ENCODE peak calls at places on chromosomes 12 and 14, in ten cellular contexts. P is NCI-H146; V is caudate nucleus; I is AG08395; E is progenitor cell of endocrine pancreas; T is activated T-cell treated with anti-CD3 and anti-CD28 coated beads, Interleukin-2, amount 50 U/mL, for 72 hours; U is right cardiac atrium; Y is Daoy; X is upper lobe of right lung; A is SW480. R is an unnamed sample.

GRCh38 chr12:87254371-87255030 is 774.7 kb downstream of the C12orf50 start:
- DNase-seq in P (no peak), V (no peak), I (no peak), E (no peak), T (no peak), U (no peak), Y (no peak), X (no peak), A (no peak), R (no peak)

GRCh38 chr12:123840765-123841425 is 78.8 kb downstream of the DNAH10 start:
- DNase-seq in P (no peak), V (no peak), I (no peak), E (no peak), T (no peak), U (no peak), Y (no peak), X (no peak), A (no peak), R (no peak)

GRCh38 chr14:32633214-32633864 is 304.2 kb downstream of the AKAP6 start:
- DNase-seq in P (no peak), V (no peak), I (no peak), E (no peak), T (no peak), U (no peak), Y (no peak), X (no peak), A (no peak), R (no peak)

GRCh38 chr14:29236848-29237247 is 470.3 kb downstream of the FOXG1 start:
- DNase-seq in P (no peak), V (no peak), I (peak), E (no peak), T (no peak), U (no peak), Y (peak), X (no peak), A (no peak), R (no peak)

GRCh38 chr14:64500088-64500487 is 3.5 kb downstream of the ZBTB25 start:
- DNase-seq in P (no peak), V (no peak), I (no peak), E (no peak), T (no peak), U (no peak), Y (no peak), X (no peak), A (no peak), R (no peak)

GRCh38 chr12:43098078-43098477 is 453.9 kb downstream of the ADAMTS20 start:
- DNase-seq in P (peak), V (no peak), I (no peak), E (no peak), T (no peak), U (no peak), Y (no peak), X (no peak), A (no peak), R (no peak)

GRCh38 chr14:49550284-49551184 is 35.6 kb downstream of the RPS29 start:
- DNase-seq in P (peak), V (no peak), I (peak), E (no peak), T (no peak), U (no peak), Y (no peak), X (no peak), A (peak), R (no peak)

GRCh38 chr14:39015360-39015961 is 87.6 kb downstream of the SEC23A start:
- DNase-seq in P (peak), V (no peak), I (peak), E (no peak), T (no peak), U (no peak), Y (peak), X (no peak), A (peak), R (peak)

GRCh38 chr12:132559652-132560420 is 50.5 kb downstream of the LRCOL1 start:
- DNase-seq in P (peak), V (no peak), I (peak), E (peak), T (peak), U (no peak), Y (peak), X (no peak), A (peak), R (peak)

GRCh38 chr14:80956922-80957321 is 1.5 kb downstream of the TSHR start:
- DNase-seq in P (no peak), V (no peak), I (no peak), E (no peak), T (no peak), U (no peak), Y (no peak), X (no peak), A (no peak), R (no peak)

GRCh38 chr12:67651380-67651695 is 2.8 kb downstream of the DYRK2 start:
- DNase-seq in P (no peak), V (no peak), I (peak), E (no peak), T (peak), U (no peak), Y (peak), X (no peak), A (peak), R (peak)

GRCh38 chr12:75452675-75453330 is 27.8 kb upstream of the GLIPR1 start:
- DNase-seq in P (no peak), V (no peak), I (peak), E (no peak), T (no peak), U (no peak), Y (peak), X (no peak), A (no peak), R (no peak)

GRCh38 chr12:14769462-14769836 is 33.8 kb downstream of the WBP11 start:
- DNase-seq in P (peak), V (no peak), I (no peak), E (peak), T (peak), U (peak), Y (no peak), X (peak), A (peak), R (no peak)

GRCh38 chr12:108649126-108649525 is 15.4 kb upstream of the SELPLG start:
- DNase-seq in P (no peak), V (no peak), I (no peak), E (no peak), T (no peak), U (no peak), Y (peak), X (no peak), A (peak), R (no peak)

GRCh38 chr12:2163172-2163927 is 110.6 kb downstream of the CACNA1C start:
- DNase-seq in P (no peak), V (no peak), I (peak), E (no peak), T (no peak), U (peak), Y (peak), X (no peak), A (no peak), R (peak)

GRCh38 chr14:64541261-64541970 is 875 bp downstream of the HSPA2 start:
- DNase-seq in P (no peak), V (no peak), I (no peak), E (no peak), T (peak), U (peak), Y (no peak), X (no peak), A (no peak), R (no peak)

GRCh38 chr14:65415613-65416012 is 3.1 kb downstream of the FUT8 start:
- DNase-seq in P (no peak), V (no peak), I (no peak), E (no peak), T (no peak), U (no peak), Y (no peak), X (no peak), A (no peak), R (no peak)

GRCh38 chr14:34718750-34719304 is 4.4 kb upstream of the CFL2 start:
- DNase-seq in P (no peak), V (no peak), I (peak), E (no peak), T (no peak), U (no peak), Y (peak), X (no peak), A (peak), R (no peak)

GRCh38 chr14:64815257-64815656 is 64.5 kb downstream of the SPTB start:
- DNase-seq in P (peak), V (no peak), I (no peak), E (no peak), T (no peak), U (no peak), Y (no peak), X (no peak), A (no peak), R (no peak)

GRCh38 chr12:52581481-52581880 is 7.8 kb upstream of the KRT74 start:
- DNase-seq in P (no peak), V (no peak), I (peak), E (no peak), T (no peak), U (no peak), Y (peak), X (peak), A (peak), R (peak)

GRCh38 chr12:104624529-104624928 is 167.8 kb downstream of the CHST11 start:
- DNase-seq in P (no peak), V (no peak), I (no peak), E (no peak), T (no peak), U (no peak), Y (no peak), X (no peak), A (no peak), R (no peak)

GRCh38 chr14:21257395-21258193 is 11.6 kb downstream of the HNRNPC start:
- DNase-seq in P (no peak), V (no peak), I (no peak), E (no peak), T (no peak), U (no peak), Y (no peak), X (peak), A (no peak), R (no peak)

GRCh38 chr12:108600702-108601007 is 2.8 kb upstream of the TMEM119 start:
- DNase-seq in P (peak), V (no peak), I (no peak), E (no peak), T (no peak), U (no peak), Y (no peak), X (no peak), A (no peak), R (no peak)

GRCh38 chr14:75224561-75224960 is 48.1 kb upstream of the TMED10 start:
- DNase-seq in P (no peak), V (no peak), I (no peak), E (no peak), T (no peak), U (no peak), Y (no peak), X (no peak), A (no peak), R (no peak)

GRCh38 chr14:97413991-97414717 is 617.0 kb downstream of the VRK1 start:
- DNase-seq in P (no peak), V (no peak), I (no peak), E (no peak), T (no peak), U (no peak), Y (no peak), X (no peak), A (no peak), R (no peak)

GRCh38 chr14:71438684-71439083 is 493.5 kb upstream of the RGS6 start:
- DNase-seq in P (no peak), V (peak), I (peak), E (no peak), T (no peak), U (no peak), Y (peak), X (no peak), A (no peak), R (no peak)

GRCh38 chr12:112936264-112936663 is 2.0 kb upstream of the OAS3 start:
- DNase-seq in P (no peak), V (no peak), I (no peak), E (no peak), T (no peak), U (no peak), Y (no peak), X (no peak), A (no peak), R (no peak)

GRCh38 chr14:97943619-97944018 is 1146.4 kb downstream of the VRK1 start:
- DNase-seq in P (no peak), V (no peak), I (no peak), E (no peak), T (peak), U (no peak), Y (no peak), X (no peak), A (no peak), R (no peak)

GRCh38 chr12:42810006-42810405 is 220.5 kb upstream of the PRICKLE1 start:
- DNase-seq in P (no peak), V (no peak), I (no peak), E (no peak), T (no peak), U (no peak), Y (no peak), X (no peak), A (no peak), R (no peak)

GRCh38 chr12:67202344-67203012 is 66.7 kb upstream of the CAND1 start:
- DNase-seq in P (no peak), V (no peak), I (no peak), E (no peak), T (no peak), U (no peak), Y (no peak), X (no peak), A (no peak), R (no peak)

GRCh38 chr12:132317233-132317938 is 12.0 kb downstream of the GALNT9 start:
- DNase-seq in P (no peak), V (no peak), I (no peak), E (no peak), T (no peak), U (peak), Y (no peak), X (no peak), A (no peak), R (no peak)